ENCODE peak calls at places on chromosomes 7 and 10, in eight cellular contexts. S is HepG2; I is IMR-90; K is adipocyte; B is MM.1S; T is effector memory CD4-positive, alpha-beta T cell; F is H9; N is Karpas-422. Z is an unnamed sample. For H3K4me1, the result is how much of the 10 kb centered on the place peaks cover.

GRCh38 chr10:80535671-80536360 is 1.9 kb upstream of the SH2D4B start:
- DNase-seq in B (peak), K (no peak), F (peak), N (peak), I (no peak), T (peak), S (no peak), Z (peak)

GRCh38 chr10:6089334-6090219 is 743 bp downstream of the RBM17 start:
- DNase-seq in S (peak), N (peak), I (no peak), B (peak), K (peak), F (peak), T (no peak), Z (no peak)

GRCh38 chr10:3785849-3786290 is 861 bp upstream of the KLF6 start:
- DNase-seq in I (peak), K (peak), B (peak), N (peak), T (no peak), S (no peak), F (peak), Z (no peak)

GRCh38 chr10:97759157-97759980 is 12.4 kb downstream of the SFRP5 start:
- DNase-seq in I (peak), S (peak), K (peak), F (peak), B (peak), T (peak), N (peak), Z (peak)

GRCh38 chr7:124459101-124460052 is 306.2 kb downstream of the GPR37 start:
- DNase-seq in N (no peak), T (no peak), F (no peak), K (peak), I (peak), B (no peak), S (peak), Z (peak)

GRCh38 chr10:62451606-62451965 is 77.4 kb downstream of the ZNF365 start:
- DNase-seq in B (no peak), F (no peak), I (no peak), T (no peak), S (no peak), K (no peak), N (peak), Z (no peak)

GRCh38 chr10:110016037-110016436 is 8.3 kb downstream of the ADD3 start:
- DNase-seq in N (no peak), F (peak), K (no peak), I (peak), B (no peak), T (no peak), S (peak), Z (peak)

GRCh38 chr10:43193496-43194080 is 55.3 kb downstream of the CSGALNACT2 start:
- DNase-seq in S (no peak), I (no peak), F (no peak), B (no peak), N (no peak), T (no peak), K (no peak), Z (no peak)

GRCh38 chr10:124091646-124092269 is 1.6 kb downstream of the CHST15 start:
- DNase-seq in N (no peak), I (no peak), S (no peak), K (peak), F (peak), B (peak), T (no peak), Z (no peak)

GRCh38 chr10:114933588-114933987 is 4.4 kb upstream of the TRUB1 start:
- DNase-seq in S (no peak), I (peak), K (peak), B (no peak), F (no peak), N (no peak), T (no peak), Z (no peak)

GRCh38 chr7:32479574-32480200 is 10.5 kb downstream of the LSM5 start:
- DNase-seq in I (peak), T (no peak), K (peak), F (no peak), B (peak), S (peak), N (peak), Z (peak)

GRCh38 chr7:104956753-104957450 is 57.1 kb upstream of the KMT2E start:
- DNase-seq in K (peak), N (no peak), T (no peak), S (no peak), B (peak), I (peak), F (no peak), Z (no peak)

GRCh38 chr7:114864278-114864677 is 57.6 kb upstream of the MDFIC start:
- DNase-seq in K (peak), F (no peak), N (no peak), I (peak), B (no peak), S (no peak), T (no peak), Z (no peak)

GRCh38 chr10:107032700-107033401 is 131.7 kb downstream of the SORCS1 start:
- DNase-seq in B (no peak), I (no peak), T (no peak), S (no peak), K (no peak), F (no peak), N (no peak), Z (no peak)

GRCh38 chr10:116113721-116114501 is 159.1 kb downstream of the GFRA1 start:
- DNase-seq in T (no peak), S (no peak), I (peak), N (no peak), K (peak), B (no peak), F (peak), Z (no peak)

GRCh38 chr10:119578355-119578754 is 18.4 kb downstream of the TIAL1 start:
- DNase-seq in F (no peak), N (no peak), B (no peak), T (no peak), K (no peak), I (no peak), S (no peak), Z (no peak)

GRCh38 chr7:47032171-47032915 is 549.6 kb downstream of the TNS3 start:
- DNase-seq in I (no peak), S (no peak), N (no peak), T (no peak), K (no peak), F (no peak), B (no peak), Z (no peak)

GRCh38 chr10:3886666-3887251 is 101.8 kb upstream of the KLF6 start:
- DNase-seq in S (peak), I (peak), N (no peak), T (no peak), K (peak), B (no peak), F (no peak), Z (peak)

GRCh38 chr10:24259365-24260125 is 50.6 kb downstream of the KIAA1217 start:
- DNase-seq in F (no peak), I (no peak), S (no peak), T (no peak), N (no peak), K (no peak), B (no peak), Z (no peak)
- H3K4me1 ChIP-seq in F (under half), I (under half), S (under half), T (under half), N (under half), K (half or more), B (under half), Z (under half)

DNA sequence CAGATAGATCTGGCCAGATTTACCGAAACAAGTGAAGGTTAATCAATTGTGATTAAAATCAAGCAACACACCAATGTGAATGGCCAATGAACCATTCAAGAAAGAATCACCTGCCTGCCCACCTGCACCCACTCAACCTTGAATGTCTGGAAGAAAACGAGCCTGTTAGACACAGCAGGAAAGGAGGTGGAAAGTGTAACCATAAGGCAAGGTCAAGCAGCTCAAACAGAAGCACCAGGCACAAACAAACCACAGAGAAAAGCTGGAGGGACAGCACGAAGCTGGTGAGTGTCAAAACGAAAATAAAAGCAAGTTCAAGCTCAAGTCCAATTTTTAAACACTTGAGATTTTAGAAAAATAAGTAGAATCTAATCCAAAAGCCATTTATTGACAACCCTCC is 64.9 kb downstream of the STEAP1B start:
- DNase-seq in F (no peak), S (no peak), N (no peak), T (no peak), K (no peak), I (no peak), B (peak), Z (no peak)
- H3K4me1 ChIP-seq in F (under half), S (half or more), N (under half), T (under half), K (under half), I (under half), B (half or more), Z (under half)

GRCh38 chr10:72251635-72252034 is 22.1 kb upstream of the DDIT4 start:
- DNase-seq in K (no peak), N (no peak), T (no peak), I (no peak), B (no peak), S (peak), F (no peak), Z (no peak)
- H3K4me1 ChIP-seq in K (half or more), N (under half), T (half or more), I (under half), B (half or more), S (half or more), F (under half), Z (half or more)

GRCh38 chr7:27116521-27116946 is 14.0 kb downstream of the HOXA4 start:
- DNase-seq in B (no peak), S (no peak), N (no peak), T (no peak), K (no peak), F (no peak), I (peak), Z (no peak)

GRCh38 chr7:27113991-27114866 is 11.7 kb upstream of the HOXA2 start:
- DNase-seq in I (peak), N (no peak), S (no peak), T (no peak), B (no peak), F (no peak), K (no peak), Z (peak)

GRCh38 chr7:27116962-27117686 is 13.4 kb downstream of the HOXA4 start:
- DNase-seq in N (no peak), F (no peak), S (no peak), B (no peak), I (peak), K (no peak), T (no peak), Z (no peak)

GRCh38 chr7:27115161-27116018 is 12.9 kb upstream of the HOXA2 start:
- DNase-seq in I (peak), S (no peak), K (no peak), B (no peak), T (no peak), F (no peak), N (no peak), Z (peak)

GRCh38 chr7:27116019-27116411 is 13.5 kb upstream of the HOXA2 start:
- DNase-seq in T (no peak), B (no peak), N (no peak), I (peak), F (no peak), S (no peak), K (no peak), Z (no peak)
- H3K4me1 ChIP-seq in T (under half), B (under half), N (under half), I (under half), F (under half), S (under half), K (half or more), Z (half or more)

GRCh38 chr7:130881091-130881798 is 147.2 kb upstream of the KLF14 start:
- DNase-seq in K (no peak), F (no peak), B (no peak), S (no peak), T (no peak), I (peak), N (no peak), Z (no peak)
- H3K4me1 ChIP-seq in K (half or more), F (under half), B (under half), S (under half), T (under half), I (under half), N (under half), Z (half or more)

DNA sequence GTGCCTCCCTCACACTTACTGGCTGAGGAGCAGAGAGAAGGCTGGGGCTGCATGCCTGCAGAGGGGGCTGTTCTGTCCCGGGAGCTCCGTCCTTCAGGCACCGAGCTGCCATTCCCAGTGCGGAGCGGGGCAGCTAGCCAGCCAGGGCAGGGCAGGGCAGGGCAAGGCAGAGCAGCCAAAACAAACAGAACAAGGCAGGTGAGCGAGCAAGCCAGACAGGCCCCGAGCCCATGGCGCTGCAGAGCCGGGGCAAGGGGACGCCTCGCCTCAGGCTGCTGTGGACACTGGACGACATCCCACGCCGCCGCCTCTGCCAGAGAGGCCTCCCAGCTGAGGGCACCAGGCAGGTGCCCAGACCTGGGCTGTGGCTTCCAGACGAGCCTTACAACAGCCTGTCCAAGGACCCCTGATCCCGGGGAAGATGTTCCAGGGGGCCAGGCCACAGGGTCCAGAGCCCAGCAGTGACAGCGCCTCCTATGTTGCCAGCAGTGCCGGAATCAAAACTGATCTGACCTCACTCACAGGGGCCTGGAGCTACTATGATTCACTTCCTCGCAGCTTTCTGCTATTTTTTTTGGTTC is 8.2 kb upstream of the NDST2 start:
- DNase-seq in K (no peak), N (no peak), B (no peak), T (no peak), S (no peak), I (peak), F (peak), Z (no peak)
- H3K4me1 ChIP-seq in K (under half), N (under half), B (under half), T (under half), S (under half), I (under half), F (under half), Z (under half)

GRCh38 chr10:13830385-13830784 is 243.6 kb downstream of the PRPF18 start:
- DNase-seq in I (no peak), K (no peak), N (no peak), S (no peak), B (no peak), T (no peak), F (no peak), Z (no peak)

GRCh38 chr10:13839030-13839429 is 252.3 kb downstream of the PRPF18 start:
- DNase-seq in I (no peak), K (no peak), T (no peak), S (no peak), B (no peak), F (no peak), N (no peak), Z (no peak)

GRCh38 chr10:13831711-13832110 is 244.9 kb downstream of the PRPF18 start:
- DNase-seq in T (no peak), I (no peak), S (no peak), N (peak), K (no peak), B (peak), F (no peak), Z (no peak)

GRCh38 chr10:13837966-13838365 is 251.2 kb downstream of the PRPF18 start:
- DNase-seq in I (no peak), K (no peak), B (no peak), N (no peak), T (no peak), F (no peak), S (no peak), Z (no peak)

GRCh38 chr10:13834581-13835286 is 248.0 kb downstream of the PRPF18 start:
- DNase-seq in S (no peak), B (no peak), N (no peak), F (no peak), K (no peak), I (peak), T (no peak), Z (no peak)
- H3K4me1 ChIP-seq in S (under half), B (under half), N (under half), F (under half), K (half or more), I (under half), T (under half), Z (under half)